ENCODE peak calls at places on chromosomes 5 and 9, in five cellular contexts. Z is fibroblast of lung, T is AG04450, U is fibroblast of mammary gland, S is endothelial cell. B is an unnamed sample.

GRCh38 chr5:140806834-140807775 is at the start of gene PCDHA4:
- DNase-seq in Z (no peak), T (no peak), U (peak; percentile 13), S (peak; percentile 88), B (no peak)

GRCh38 chr9:18896531-18897179 is 136.4 kb downstream of the SAXO1 start:
- DNase-seq in Z (no peak), T (no peak), U (peak; percentile 54), S (no peak), B (no peak)

GRCh38 chr9:136762915-136763648 is 1.2 kb downstream of the LCN15 start:
- DNase-seq in Z (peak; percentile 20), T (no peak), U (peak; percentile 17), S (peak; percentile 71), B (peak; percentile 81)

GRCh38 chr5:11851402-11851801 is 52.8 kb downstream of the CTNND2 start:
- DNase-seq in Z (no peak), T (no peak), U (peak; percentile 1), S (no peak), B (no peak)

GRCh38 chr9:13175732-13176131 is 103.8 kb downstream of the MPDZ start:
- DNase-seq in Z (no peak), T (no peak), U (peak; percentile 4), S (no peak), B (no peak)

GRCh38 chr9:35172878-35173277 is 11.1 kb downstream of the UNC13B start:
- DNase-seq in Z (no peak), T (no peak), U (no peak), S (no peak), B (no peak)

GRCh38 chr5:78597068-78597857 is 51.3 kb downstream of the LHFPL2 start:
- DNase-seq in Z (peak; percentile 90), T (peak; percentile 70), U (peak; percentile 96), S (no peak), B (no peak)

GRCh38 chr9:78188594-78188993 is 47.3 kb upstream of the CEP78 start:
- DNase-seq in Z (no peak), T (no peak), U (no peak), S (no peak), B (no peak)

GRCh38 chr5:88732181-88732633 is 150.8 kb downstream of the MEF2C start:
- DNase-seq in Z (no peak), T (no peak), U (peak; percentile 15), S (no peak), B (peak; percentile 33)

GRCh38 chr5:135075621-135076585 is 41.9 kb upstream of the PITX1 start:
- DNase-seq in Z (peak; percentile 42), T (no peak), U (no peak), S (no peak), B (no peak)

GRCh38 chr5:135073771-135074345 is 39.8 kb upstream of the PITX1 start:
- DNase-seq in Z (peak; percentile 10), T (no peak), U (no peak), S (no peak), B (no peak)

GRCh38 chr5:135069895-135070657 is 36.0 kb upstream of the PITX1 start:
- DNase-seq in Z (no peak), T (no peak), U (no peak), S (no peak), B (no peak)

GRCh38 chr5:135071311-135071710 is 37.3 kb upstream of the PITX1 start:
- DNase-seq in Z (no peak), T (no peak), U (no peak), S (no peak), B (no peak)

DNA sequence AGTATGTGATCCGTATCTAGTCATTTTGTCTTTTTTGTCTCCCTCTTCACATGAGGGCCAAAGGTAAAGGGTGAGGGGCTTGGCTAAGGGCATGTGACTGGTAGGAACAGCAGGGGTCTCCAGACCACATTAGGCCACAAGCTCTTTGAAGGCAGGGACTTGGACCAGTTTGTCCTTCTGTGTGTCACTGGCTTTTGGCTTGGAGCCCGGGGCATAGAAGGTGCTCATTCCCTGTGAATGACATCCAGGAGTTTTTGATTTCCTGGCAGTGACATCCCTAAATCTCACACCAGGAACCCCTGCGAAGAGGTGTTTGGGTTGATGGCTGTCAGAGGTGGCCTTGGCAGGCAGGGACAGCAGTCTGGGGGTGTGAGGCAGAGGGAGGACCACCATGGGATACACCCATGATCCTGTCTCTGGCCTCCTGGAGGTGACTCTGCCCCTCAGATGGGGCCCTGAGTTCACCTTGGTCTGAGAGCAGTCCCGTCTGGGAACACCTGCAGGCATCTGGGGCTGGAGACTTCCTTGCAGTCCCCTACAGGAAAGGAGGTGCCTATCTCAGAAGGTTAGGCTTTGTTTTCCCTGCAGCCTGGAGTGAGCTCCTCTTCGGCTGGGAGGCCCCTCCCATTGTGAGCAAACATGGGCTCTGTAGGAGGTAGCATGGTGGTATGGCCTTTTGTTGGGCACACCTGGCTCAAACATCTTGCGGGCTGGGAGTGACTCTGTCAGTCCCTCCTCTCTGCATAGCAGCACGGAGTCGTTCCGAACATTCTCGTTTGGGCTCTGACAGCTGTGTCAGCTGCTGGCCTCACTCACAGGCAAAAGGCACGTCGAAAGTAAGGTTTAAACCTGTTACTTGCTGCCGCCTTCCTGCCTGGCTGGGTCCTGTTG is 38.6 kb upstream of the PITX1 start:
- DNase-seq in Z (no peak), T (no peak), U (no peak), S (no peak), B (no peak)
- TF ChIP-seq CTCF in Z (no peak), T (no peak), U (no peak), S (no peak), B (no peak)

GRCh38 chr5:113512341-113512740 is 1.2 kb upstream of the YTHDC2 start:
- DNase-seq in Z (no peak), T (no peak), U (no peak), S (no peak), B (no peak)

GRCh38 chr5:113508756-113509155 is 4.7 kb upstream of the YTHDC2 start:
- DNase-seq in Z (no peak), T (no peak), U (peak; percentile 27), S (no peak), B (no peak)

GRCh38 chr5:113510836-113511451 is 2.5 kb upstream of the YTHDC2 start:
- DNase-seq in Z (peak; percentile 77), T (no peak), U (peak; percentile 70), S (no peak), B (peak; percentile 32)

GRCh38 chr5:113514263-113514590 is 733 bp downstream of the YTHDC2 start:
- DNase-seq in Z (no peak), T (no peak), U (no peak), S (no peak), B (no peak)

DNA sequence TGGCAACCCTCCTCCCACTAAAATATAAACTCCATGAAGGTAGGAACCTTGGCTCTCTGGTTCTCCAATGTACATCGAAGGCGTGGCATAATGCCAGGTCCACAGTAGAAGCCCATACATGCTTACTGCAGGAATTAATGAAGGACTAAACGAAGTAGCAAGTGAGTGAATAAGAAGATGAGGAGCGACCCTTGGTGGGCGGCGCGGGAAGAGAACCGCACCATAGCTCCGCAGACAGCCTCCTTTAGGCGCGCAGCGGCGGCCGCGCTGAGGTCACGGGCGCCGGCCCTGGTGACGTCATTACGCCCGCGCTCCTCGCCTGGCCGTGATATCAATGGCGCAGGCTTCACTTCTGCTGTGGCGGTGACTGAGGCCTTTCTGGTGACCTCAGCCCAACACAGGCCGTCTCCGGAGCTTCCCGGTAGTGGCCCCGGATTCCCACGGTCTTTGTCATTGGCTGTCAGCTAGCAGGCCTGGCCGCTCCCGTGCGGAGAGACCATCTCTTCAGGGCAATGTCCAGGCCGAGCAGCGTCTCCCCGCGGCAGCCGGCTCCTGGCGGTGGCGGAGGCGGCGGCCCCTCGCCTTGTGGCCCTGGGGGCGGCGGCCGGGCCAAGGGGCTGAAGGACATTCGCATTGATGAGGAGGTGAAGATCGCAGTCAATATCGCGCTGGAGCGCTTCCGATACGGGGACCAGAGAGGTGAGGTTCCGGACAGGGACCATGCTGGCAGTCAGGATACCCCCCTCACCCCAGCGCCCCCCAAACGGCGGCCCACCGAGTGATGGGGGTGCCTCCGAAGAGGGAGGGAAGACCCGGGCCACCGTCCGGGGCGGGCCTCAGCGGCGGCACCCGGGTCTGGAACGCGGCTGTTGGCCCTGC is at the start of gene YTHDC2:
- DNase-seq in Z (peak; percentile 84), T (peak; percentile 36), U (peak; percentile 85), S (peak; percentile 87), B (peak; percentile 87)
- TF ChIP-seq CTCF in Z (peak; percentile 30), T (peak; percentile 41), U (peak; percentile 17), S (no peak), B (no peak)

GRCh38 chr5:13660072-13660471 is 284.4 kb downstream of the DNAH5 start:
- DNase-seq in Z (no peak), T (no peak), U (peak; percentile 26), S (no peak), B (no peak)
- TF ChIP-seq CTCF in Z (no peak), T (peak; percentile 42), U (peak; percentile 11), S (no peak), B (no peak)

GRCh38 chr5:71011194-71011792 is 13.8 kb downstream of the NAIP start:
- DNase-seq in Z (no peak), T (no peak), U (no peak), S (no peak), B (no peak)

GRCh38 chr5:71014186-71014585 is 11.0 kb downstream of the NAIP start:
- DNase-seq in Z (no peak), T (no peak), U (no peak), S (no peak), B (no peak)

DNA sequence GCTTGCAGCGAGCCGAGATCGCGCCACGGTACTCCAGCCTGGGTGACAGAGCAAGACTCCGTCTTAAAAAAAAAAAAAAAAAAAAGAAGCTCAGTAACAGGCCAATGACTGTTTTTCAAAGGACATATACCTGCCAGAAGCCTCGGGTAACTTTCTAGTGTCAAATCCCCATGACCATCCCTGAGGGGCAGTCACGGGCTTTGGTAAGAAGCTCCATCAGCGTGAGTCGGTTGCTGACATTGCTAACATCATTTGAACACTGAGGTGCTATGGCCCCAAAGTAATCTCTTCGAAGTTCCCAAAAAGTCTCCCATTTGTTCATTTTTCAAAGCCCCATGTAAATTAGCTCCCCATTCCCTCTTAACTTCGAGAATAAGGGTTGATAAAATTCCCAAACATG is 11.6 kb downstream of the NAIP start:
- DNase-seq in Z (no peak), T (no peak), U (no peak), S (no peak), B (no peak)
- TF ChIP-seq CTCF in Z (no peak), T (no peak), U (no peak), S (no peak), B (no peak)

DNA sequence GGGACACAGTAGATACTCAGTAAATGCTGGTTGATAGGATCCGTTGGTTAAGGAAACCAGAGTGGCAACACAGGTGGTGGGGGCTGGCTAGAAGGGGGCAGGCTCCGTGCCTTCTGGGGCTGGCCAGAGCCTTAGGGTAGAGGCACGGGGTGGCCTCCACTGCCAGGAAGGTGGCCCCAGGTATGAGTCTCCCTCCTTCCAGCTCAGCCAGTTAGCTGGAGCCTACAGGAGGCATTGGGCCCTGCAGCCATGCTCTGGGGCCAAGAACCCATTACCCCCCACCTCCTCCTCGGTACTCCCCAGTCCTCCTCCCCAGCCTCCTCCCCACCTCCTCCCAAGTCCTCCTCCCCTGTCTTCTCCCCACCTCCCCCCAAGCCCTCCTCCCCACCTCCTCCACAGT is 27.7 kb downstream of the CXXC5 start:
- DNase-seq in Z (no peak), T (no peak), U (no peak), S (no peak), B (no peak)
- TF ChIP-seq CTCF in Z (no peak), T (no peak), U (no peak), S (no peak), B (no peak)

B was measured in GM20000.